ENCODE peak calls at places on chromosomes 1 and 21, in five cellular contexts. L, V, M, J and C are unnamed samples.

GRCh38 chr21:44291936-44292811 is 6.5 kb downstream of the AIRE start:
- DNase-seq in V (no peak), J (no peak), L (no peak), M (no peak), C (no peak)

GRCh38 chr1:22105611-22106207 is 37.2 kb downstream of the WNT4 start:
- DNase-seq in J (peak; percentile 26), L (peak; percentile 74), M (peak; percentile 5), V (peak; percentile 50), C (no peak)

GRCh38 chr1:152902676-152903075 is 5.7 kb upstream of the IVL start:
- DNase-seq in M (no peak), J (no peak), L (no peak), V (no peak), C (no peak)

GRCh38 chr1:226975259-226975908 is 35.3 kb downstream of the COQ8A start:
- DNase-seq in J (peak; percentile 56), M (no peak), L (no peak), V (no peak), C (no peak)

GRCh38 chr1:226135059-226135651 is 51.4 kb downstream of the ACBD3 start:
- DNase-seq in J (no peak), M (no peak), V (no peak), L (no peak), C (no peak)

GRCh38 chr1:29855761-29856160 is 619.4 kb downstream of the PTPRU start:
- DNase-seq in J (no peak), V (no peak), M (no peak), L (no peak), C (no peak)

GRCh38 chr1:183956559-183957188 is 80.9 kb downstream of the COLGALT2 start:
- DNase-seq in L (peak; percentile 72), J (no peak), M (peak; percentile 58), V (peak; percentile 69), C (peak; percentile 67)

GRCh38 chr21:32499249-32500055 is 85.9 kb downstream of the TCP10L start:
- DNase-seq in L (peak; percentile 34), V (no peak), J (no peak), M (peak; percentile 56), C (peak; percentile 43)

GRCh38 chr1:31373897-31374486 is 1.1 kb upstream of the FABP3 start:
- DNase-seq in V (no peak), M (no peak), J (no peak), L (no peak), C (no peak)

GRCh38 chr1:91929246-91929645 is 20.0 kb upstream of the BRDT start:
- DNase-seq in J (no peak), V (peak; percentile 14), L (peak; percentile 28), M (no peak), C (no peak)

GRCh38 chr1:229716064-229716463 is 90.0 kb downstream of the URB2 start:
- DNase-seq in V (no peak), M (no peak), L (no peak), J (no peak), C (peak; percentile 54)

GRCh38 chr1:110674337-110675059 is at the start of gene KCNA3:
- DNase-seq in J (peak; percentile 81), V (peak; percentile 32), L (no peak), M (no peak), C (no peak)

GRCh38 chr21:43467785-43468184 is 40.9 kb upstream of the SIK1 start:
- DNase-seq in J (no peak), L (no peak), V (no peak), M (no peak), C (no peak)